ENCODE peak calls at places on chromosomes 6 and 20, in nine cellular contexts. One of them, this sample, is unnamed.

GRCh38 chr6:11766589-11767450 is 11.8 kb downstream of the ADTRP start:
- DNase-seq in CD8-positive, alpha-beta T cell: no peak
- DNase-seq in uterus: no peak
- DNase-seq in cardiac muscle cell: no peak
- DNase-seq in ovary: no peak
- DNase-seq in left ventricle myocardium inferior: no peak
- DNase-seq in brain microvascular endothelial cell: peak; percentile 95
- DNase-seq in fibroblast of lung: peak; percentile 93
- DNase-seq in body of pancreas: peak; percentile 58
- DNase-seq in this sample: no peak

GRCh38 chr6:27133281-27134227 is 113.9 kb upstream of the PRSS16 start:
- DNase-seq in CD8-positive, alpha-beta T cell: peak; percentile 76
- DNase-seq in uterus: no peak
- DNase-seq in cardiac muscle cell: peak; percentile 84
- DNase-seq in ovary: peak; percentile 28
- DNase-seq in left ventricle myocardium inferior: peak; percentile 54
- DNase-seq in brain microvascular endothelial cell: peak; percentile 82
- DNase-seq in fibroblast of lung: peak; percentile 75
- DNase-seq in body of pancreas: peak; percentile 54
- DNase-seq in this sample: peak; percentile 63

GRCh38 chr20:41649489-41649888 is 31.3 kb upstream of the CHD6 start:
- DNase-seq in CD8-positive, alpha-beta T cell: no peak
- DNase-seq in uterus: no peak
- DNase-seq in cardiac muscle cell: no peak
- DNase-seq in ovary: no peak
- DNase-seq in left ventricle myocardium inferior: no peak
- DNase-seq in brain microvascular endothelial cell: no peak
- DNase-seq in fibroblast of lung: no peak
- DNase-seq in body of pancreas: no peak
- DNase-seq in this sample: no peak

GRCh38 chr6:51495016-51495805 is 592.2 kb downstream of the PKHD1 start:
- DNase-seq in CD8-positive, alpha-beta T cell: no peak
- DNase-seq in uterus: no peak
- DNase-seq in cardiac muscle cell: no peak
- DNase-seq in ovary: no peak
- DNase-seq in left ventricle myocardium inferior: no peak
- DNase-seq in brain microvascular endothelial cell: no peak
- DNase-seq in fibroblast of lung: no peak
- DNase-seq in body of pancreas: peak; percentile 3
- DNase-seq in this sample: no peak

GRCh38 chr20:15942130-15942529 is 631.1 kb downstream of the KIF16B start:
- DNase-seq in CD8-positive, alpha-beta T cell: no peak
- DNase-seq in uterus: no peak
- DNase-seq in cardiac muscle cell: no peak
- DNase-seq in ovary: no peak
- DNase-seq in left ventricle myocardium inferior: no peak
- DNase-seq in brain microvascular endothelial cell: no peak
- DNase-seq in fibroblast of lung: no peak
- DNase-seq in body of pancreas: no peak
- DNase-seq in this sample: no peak

GRCh38 chr6:53499094-53499493 is 45.8 kb downstream of the GCLC start:
- DNase-seq in CD8-positive, alpha-beta T cell: no peak
- DNase-seq in uterus: no peak
- DNase-seq in cardiac muscle cell: no peak
- DNase-seq in ovary: no peak
- DNase-seq in left ventricle myocardium inferior: no peak
- DNase-seq in brain microvascular endothelial cell: no peak
- DNase-seq in fibroblast of lung: no peak
- DNase-seq in body of pancreas: no peak
- DNase-seq in this sample: no peak

GRCh38 chr6:160154471-160154870 is 32.9 kb downstream of the SLC22A1 start:
- DNase-seq in CD8-positive, alpha-beta T cell: no peak
- DNase-seq in uterus: no peak
- DNase-seq in cardiac muscle cell: no peak
- DNase-seq in ovary: no peak
- DNase-seq in left ventricle myocardium inferior: no peak
- DNase-seq in brain microvascular endothelial cell: no peak
- DNase-seq in fibroblast of lung: no peak
- DNase-seq in body of pancreas: no peak
- DNase-seq in this sample: no peak

GRCh38 chr6:118504611-118505010 is 43.5 kb upstream of the PLN start:
- DNase-seq in CD8-positive, alpha-beta T cell: no peak
- DNase-seq in uterus: no peak
- DNase-seq in cardiac muscle cell: no peak
- DNase-seq in ovary: no peak
- DNase-seq in left ventricle myocardium inferior: no peak
- DNase-seq in brain microvascular endothelial cell: no peak
- DNase-seq in fibroblast of lung: no peak
- DNase-seq in body of pancreas: no peak
- DNase-seq in this sample: no peak

GRCh38 chr6:74606488-74607135 is 599.2 kb downstream of the COL12A1 start:
- DNase-seq in CD8-positive, alpha-beta T cell: no peak
- DNase-seq in uterus: no peak
- DNase-seq in cardiac muscle cell: no peak
- DNase-seq in ovary: no peak
- DNase-seq in left ventricle myocardium inferior: no peak
- DNase-seq in brain microvascular endothelial cell: peak; percentile 93
- DNase-seq in fibroblast of lung: peak; percentile 96
- DNase-seq in body of pancreas: peak; percentile 6
- DNase-seq in this sample: no peak

GRCh38 chr20:38843346-38843745 is 37.8 kb downstream of the PPP1R16B start:
- DNase-seq in CD8-positive, alpha-beta T cell: no peak
- DNase-seq in uterus: no peak
- DNase-seq in cardiac muscle cell: no peak
- DNase-seq in ovary: no peak
- DNase-seq in left ventricle myocardium inferior: no peak
- DNase-seq in brain microvascular endothelial cell: no peak
- DNase-seq in fibroblast of lung: no peak
- DNase-seq in body of pancreas: no peak
- DNase-seq in this sample: no peak

GRCh38 chr6:29602564-29603361 is 17.8 kb downstream of the OR2H2 start:
- DNase-seq in CD8-positive, alpha-beta T cell: no peak
- DNase-seq in uterus: no peak
- DNase-seq in cardiac muscle cell: peak; percentile 68
- DNase-seq in ovary: no peak
- DNase-seq in left ventricle myocardium inferior: no peak
- DNase-seq in brain microvascular endothelial cell: peak; percentile 20
- DNase-seq in fibroblast of lung: peak; percentile 16
- DNase-seq in body of pancreas: no peak
- DNase-seq in this sample: no peak

GRCh38 chr20:51437182-51437923 is 105.2 kb downstream of the NFATC2 start:
- DNase-seq in CD8-positive, alpha-beta T cell: no peak
- DNase-seq in uterus: no peak
- DNase-seq in cardiac muscle cell: no peak
- DNase-seq in ovary: no peak
- DNase-seq in left ventricle myocardium inferior: no peak
- DNase-seq in brain microvascular endothelial cell: no peak
- DNase-seq in fibroblast of lung: peak; percentile 33
- DNase-seq in body of pancreas: no peak
- DNase-seq in this sample: no peak

GRCh38 chr6:73969982-73970960 is 274.3 kb downstream of the CD109 start:
- DNase-seq in CD8-positive, alpha-beta T cell: no peak
- DNase-seq in uterus: no peak
- DNase-seq in cardiac muscle cell: peak; percentile 57
- DNase-seq in ovary: no peak
- DNase-seq in left ventricle myocardium inferior: no peak
- DNase-seq in brain microvascular endothelial cell: peak; percentile 48
- DNase-seq in fibroblast of lung: peak; percentile 71
- DNase-seq in body of pancreas: peak; percentile 16
- DNase-seq in this sample: no peak

GRCh38 chr6:10640402-10640801 is 54.0 kb downstream of the C6orf52 start:
- DNase-seq in CD8-positive, alpha-beta T cell: no peak
- DNase-seq in uterus: no peak
- DNase-seq in cardiac muscle cell: no peak
- DNase-seq in ovary: no peak
- DNase-seq in left ventricle myocardium inferior: no peak
- DNase-seq in brain microvascular endothelial cell: no peak
- DNase-seq in fibroblast of lung: no peak
- DNase-seq in body of pancreas: no peak
- DNase-seq in this sample: no peak

GRCh38 chr6:36980876-36981619 is 4.9 kb downstream of the MTCH1 start:
- DNase-seq in CD8-positive, alpha-beta T cell: no peak
- DNase-seq in uterus: no peak
- DNase-seq in cardiac muscle cell: no peak
- DNase-seq in ovary: no peak
- DNase-seq in left ventricle myocardium inferior: no peak
- DNase-seq in brain microvascular endothelial cell: no peak
- DNase-seq in fibroblast of lung: no peak
- DNase-seq in body of pancreas: no peak
- DNase-seq in this sample: no peak

GRCh38 chr6:25487012-25487411 is 165.0 kb upstream of the SCGN start:
- DNase-seq in CD8-positive, alpha-beta T cell: no peak
- DNase-seq in uterus: no peak
- DNase-seq in cardiac muscle cell: no peak
- DNase-seq in ovary: no peak
- DNase-seq in left ventricle myocardium inferior: no peak
- DNase-seq in brain microvascular endothelial cell: no peak
- DNase-seq in fibroblast of lung: no peak
- DNase-seq in body of pancreas: no peak
- DNase-seq in this sample: no peak

DNA sequence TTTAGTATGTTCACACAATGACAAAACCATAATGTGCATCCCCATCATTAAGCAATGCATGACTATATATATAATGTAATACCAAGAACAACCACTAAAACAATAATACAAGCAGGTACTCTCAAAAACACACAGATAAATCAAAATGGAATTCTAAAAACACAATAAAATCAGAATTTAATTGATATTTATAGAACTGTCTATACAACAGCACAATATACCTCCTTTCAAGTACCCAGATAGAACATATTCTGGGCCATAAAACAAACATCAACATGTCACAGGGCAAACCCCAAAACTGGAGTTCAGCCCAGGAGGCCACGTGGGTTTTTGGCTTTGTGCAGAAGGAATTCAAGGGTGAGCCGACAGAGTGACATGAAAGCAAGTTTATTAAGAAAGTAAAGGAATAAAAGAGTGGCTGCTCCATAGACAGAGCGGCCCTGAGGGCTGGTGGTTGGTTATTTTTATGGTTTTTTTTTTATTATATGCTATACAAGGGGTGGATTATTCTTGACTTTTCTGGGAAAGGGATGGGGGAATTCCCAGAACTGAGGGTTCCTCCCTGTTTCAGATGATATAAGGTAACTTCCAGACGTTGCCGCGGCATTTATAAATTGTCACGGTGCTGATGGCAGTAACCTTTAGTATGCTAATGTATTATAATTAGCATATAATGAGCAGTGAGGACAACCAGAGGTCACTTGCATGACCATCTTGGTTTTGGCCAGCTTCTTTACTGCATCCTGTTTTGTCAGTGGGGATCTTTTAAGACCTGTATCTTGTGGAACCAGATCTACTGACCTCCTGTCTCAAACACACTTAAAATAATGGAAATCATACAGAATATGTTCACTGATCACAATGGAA is 5.6 kb downstream of the RAB23 start:
- DNase-seq in CD8-positive, alpha-beta T cell: no peak
- DNase-seq in uterus: peak; percentile 35
- DNase-seq in cardiac muscle cell: no peak
- DNase-seq in ovary: no peak
- DNase-seq in left ventricle myocardium inferior: no peak
- DNase-seq in brain microvascular endothelial cell: no peak
- DNase-seq in fibroblast of lung: peak; percentile 83
- DNase-seq in body of pancreas: no peak
- DNase-seq in this sample: no peak
- TF ChIP-seq CTCF in CD8-positive, alpha-beta T cell: peak; percentile 18
- TF ChIP-seq CTCF in uterus: no peak
- TF ChIP-seq CTCF in cardiac muscle cell: peak; percentile 11
- TF ChIP-seq CTCF in ovary: no peak
- TF ChIP-seq CTCF in left ventricle myocardium inferior: peak; percentile 18
- TF ChIP-seq CTCF in brain microvascular endothelial cell: peak; percentile 15
- TF ChIP-seq CTCF in fibroblast of lung: peak; percentile 5
- TF ChIP-seq CTCF in body of pancreas: no peak
- TF ChIP-seq CTCF in this sample: no peak

DNA sequence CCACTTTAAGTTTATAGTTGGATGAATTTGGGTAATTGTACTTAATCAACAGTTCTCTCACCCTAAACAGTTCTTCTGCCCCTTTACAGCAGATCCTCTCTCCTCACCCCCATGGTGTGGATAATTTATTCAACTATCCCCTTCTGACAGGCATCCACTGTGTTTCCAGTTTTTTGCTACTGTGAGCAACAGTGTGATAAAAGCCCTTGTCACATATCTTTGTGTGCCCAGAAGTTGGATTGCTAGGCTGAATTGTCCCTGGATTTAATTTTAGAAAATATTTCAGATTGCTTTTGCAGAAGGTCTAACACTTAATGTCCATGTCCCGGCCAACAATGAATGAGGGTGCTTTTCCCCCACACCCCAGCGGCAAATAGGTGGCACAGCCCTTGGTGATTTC is 30.5 kb upstream of the SCUBE3 start:
- DNase-seq in CD8-positive, alpha-beta T cell: no peak
- DNase-seq in uterus: no peak
- DNase-seq in cardiac muscle cell: no peak
- DNase-seq in ovary: no peak
- DNase-seq in left ventricle myocardium inferior: no peak
- DNase-seq in brain microvascular endothelial cell: no peak
- DNase-seq in fibroblast of lung: no peak
- DNase-seq in body of pancreas: no peak
- DNase-seq in this sample: no peak
- H3K27ac ChIP-seq in CD8-positive, alpha-beta T cell: no peak overlapping the region
- H3K27ac ChIP-seq in uterus: no peak overlapping the region
- H3K27ac ChIP-seq in cardiac muscle cell: peak overlapping the region; percentile 42
- H3K27ac ChIP-seq in ovary: no peak overlapping the region
- H3K27ac ChIP-seq in left ventricle myocardium inferior: peak overlapping the region; percentile 76
- H3K27ac ChIP-seq in brain microvascular endothelial cell: no peak overlapping the region
- H3K27ac ChIP-seq in fibroblast of lung: no peak overlapping the region
- H3K27ac ChIP-seq in body of pancreas: no peak overlapping the region
- H3K27ac ChIP-seq in this sample: peak overlapping the region; percentile 37

DNA sequence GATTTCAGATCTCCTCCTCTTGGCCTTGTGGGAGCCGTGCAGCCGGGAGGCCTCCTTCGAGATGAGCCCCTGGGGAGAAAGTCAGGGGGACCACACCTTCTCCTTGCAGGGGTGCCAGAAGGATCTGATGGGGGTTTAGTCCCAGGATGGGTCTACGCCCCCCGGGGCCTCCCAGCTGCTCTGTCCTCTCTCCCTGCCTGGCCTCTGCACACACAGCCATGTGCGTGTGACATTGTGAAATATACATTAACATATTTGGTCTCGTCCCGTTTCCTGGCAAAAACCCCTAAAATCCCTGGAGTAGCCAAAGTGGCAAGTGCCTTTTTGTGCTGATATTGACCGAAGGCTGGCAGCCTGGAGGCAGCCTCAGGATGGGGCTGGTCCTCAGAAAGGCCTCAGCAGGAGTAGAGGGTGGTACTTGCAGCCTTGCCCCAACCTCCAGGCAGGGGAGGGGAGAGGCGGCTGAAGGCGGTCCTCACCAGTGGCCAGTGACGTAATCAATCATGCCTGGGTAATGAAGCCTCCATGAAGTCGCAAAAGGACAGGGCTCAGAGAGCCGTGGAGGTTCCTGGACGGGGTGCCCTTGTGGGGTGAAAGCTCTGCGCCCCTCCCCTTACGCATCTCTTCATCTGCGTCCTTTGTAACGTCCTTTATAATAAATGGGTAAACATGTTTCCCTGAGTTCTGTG is 5.1 kb upstream of the HELZ2 start:
- DNase-seq in CD8-positive, alpha-beta T cell: no peak
- DNase-seq in uterus: no peak
- DNase-seq in cardiac muscle cell: no peak
- DNase-seq in ovary: no peak
- DNase-seq in left ventricle myocardium inferior: no peak
- DNase-seq in brain microvascular endothelial cell: no peak
- DNase-seq in fibroblast of lung: peak; percentile 9
- DNase-seq in body of pancreas: no peak
- DNase-seq in this sample: no peak
- TF ChIP-seq CTCF in CD8-positive, alpha-beta T cell: no peak
- TF ChIP-seq CTCF in uterus: no peak
- TF ChIP-seq CTCF in cardiac muscle cell: no peak
- TF ChIP-seq CTCF in ovary: no peak
- TF ChIP-seq CTCF in left ventricle myocardium inferior: no peak
- TF ChIP-seq CTCF in brain microvascular endothelial cell: no peak
- TF ChIP-seq CTCF in fibroblast of lung: no peak
- TF ChIP-seq CTCF in body of pancreas: no peak
- TF ChIP-seq CTCF in this sample: no peak

GRCh38 chr6:107154131-107154906 is 39.0 kb upstream of the BEND3 start:
- DNase-seq in CD8-positive, alpha-beta T cell: no peak
- DNase-seq in uterus: no peak
- DNase-seq in cardiac muscle cell: no peak
- DNase-seq in ovary: no peak
- DNase-seq in left ventricle myocardium inferior: no peak
- DNase-seq in brain microvascular endothelial cell: no peak
- DNase-seq in fibroblast of lung: no peak
- DNase-seq in body of pancreas: peak; percentile 72
- DNase-seq in this sample: no peak
- H3K27ac ChIP-seq in CD8-positive, alpha-beta T cell: no peak overlapping the region
- H3K27ac ChIP-seq in uterus: no peak overlapping the region
- H3K27ac ChIP-seq in cardiac muscle cell: no peak overlapping the region
- H3K27ac ChIP-seq in ovary: no peak overlapping the region
- H3K27ac ChIP-seq in left ventricle myocardium inferior: no peak overlapping the region
- H3K27ac ChIP-seq in brain microvascular endothelial cell: no peak overlapping the region
- H3K27ac ChIP-seq in fibroblast of lung: no peak overlapping the region
- H3K27ac ChIP-seq in body of pancreas: peak overlapping the region; percentile 26
- H3K27ac ChIP-seq in this sample: no peak overlapping the region